ENCODE peak calls at places on chromosomes 16 and 17, in seven cellular contexts. P is body of pancreas, Y is thyroid gland, B is transverse colon, T is uterus, X is A549, E is breast epithelium. J is an unnamed sample.
A peak's percentile ranks its signal among the peaks of the same experiment; 100 is the strongest.

GRCh38 chr16:82344157-82344556 is 174.1 kb upstream of the MPHOSPH6 start:
- DNase-seq in P (peak; percentile 25), Y (no peak), B (no peak), T (no peak), X (no peak), E (no peak), J (no peak)

GRCh38 chr17:82020874-82021727 is 1.6 kb downstream of the CENPX start:
- DNase-seq in P (peak; percentile 81), Y (peak; percentile 82), B (peak; percentile 80), T (peak; percentile 67), X (peak; percentile 90), E (peak; percentile 71), J (no peak)

GRCh38 chr17:32158870-32159585 is 16.7 kb downstream of the RHOT1 start:
- DNase-seq in P (no peak), Y (peak; percentile 54), B (no peak), T (no peak), X (no peak), E (no peak), J (no peak)

GRCh38 chr16:49505556-49505955 is 132.0 kb downstream of the C16orf78 start:
- DNase-seq in P (no peak), Y (no peak), B (no peak), T (no peak), X (no peak), E (no peak), J (no peak)

GRCh38 chr17:15290605-15291004 is 25.5 kb upstream of the PMP22 start:
- DNase-seq in P (no peak), Y (no peak), B (no peak), T (no peak), X (no peak), E (no peak), J (no peak)

GRCh38 chr16:68985855-68986254 is 119.6 kb upstream of the HAS3 start:
- DNase-seq in P (no peak), Y (no peak), B (no peak), T (no peak), X (peak; percentile 28), E (peak; percentile 27), J (no peak)

GRCh38 chr17:34025179-34025551 is 229.9 kb upstream of the CCL2 start:
- DNase-seq in P (no peak), Y (no peak), B (peak; percentile 23), T (no peak), X (no peak), E (no peak), J (no peak)

GRCh38 chr17:56894859-56895455 is 18.9 kb downstream of the TRIM25 start:
- DNase-seq in P (no peak), Y (no peak), B (no peak), T (no peak), X (no peak), E (no peak), J (no peak)

GRCh38 chr17:66630379-66630778 is 204.5 kb upstream of the CACNG5 start:
- DNase-seq in P (no peak), Y (no peak), B (no peak), T (no peak), X (no peak), E (no peak), J (no peak)
- TF ChIP-seq POLR2A in P (no peak), Y (no peak), B (no peak), T (no peak), X (no peak), E (no peak), J (no peak)

DNA sequence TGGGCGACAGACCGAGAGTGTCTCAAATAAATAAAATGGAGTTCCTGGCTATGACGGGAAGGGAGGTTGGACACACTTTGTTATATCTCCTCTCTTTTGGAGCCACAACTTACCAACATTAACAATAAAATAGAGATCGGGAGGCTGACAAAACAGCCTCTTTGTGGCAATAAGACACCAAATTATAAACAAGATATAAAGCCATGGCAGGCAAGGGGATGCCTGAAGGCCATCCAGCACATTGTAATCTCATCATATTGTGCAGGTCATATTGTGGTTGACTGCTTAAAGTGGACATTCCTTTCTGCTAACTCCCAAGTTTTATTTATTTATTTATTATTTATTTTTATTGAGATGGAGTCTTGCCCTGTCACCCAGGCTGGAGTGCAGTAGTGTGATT is 59.9 kb upstream of the MGAT5B start:
- DNase-seq in P (no peak), Y (no peak), B (no peak), T (no peak), X (no peak), E (no peak), J (no peak)
- H3K4me1 ChIP-seq in P (no peaks in the 10 kb centered on the region), Y (no peaks in the 10 kb centered on the region), B (no peaks in the 10 kb centered on the region), T (no peaks in the 10 kb centered on the region), X (peaks cover 8% of the 10 kb centered on the region), E (no peaks in the 10 kb centered on the region), J (no peaks in the 10 kb centered on the region)

GRCh38 chr17:48933035-48933434 is 11.6 kb downstream of the SNF8 start:
- DNase-seq in P (no peak), Y (no peak), B (no peak), T (no peak), X (no peak), E (no peak), J (no peak)
- TF ChIP-seq POLR2A in P (no peak), Y (no peak), B (no peak), T (no peak), X (no peak), E (no peak), J (no peak)

GRCh38 chr17:72416054-72416691 is 295.4 kb downstream of the SOX9 start:
- DNase-seq in P (no peak), Y (no peak), B (no peak), T (no peak), X (no peak), E (peak; percentile 85), J (no peak)
- H3K4me1 ChIP-seq in P (peaks cover 30% of the 10 kb centered on the region), Y (peaks cover 4% of the 10 kb centered on the region), B (peaks cover 5% of the 10 kb centered on the region), T (no peaks in the 10 kb centered on the region), X (peaks cover 41% of the 10 kb centered on the region), E (no peaks in the 10 kb centered on the region), J (peaks cover 27% of the 10 kb centered on the region)

GRCh38 chr17:41773190-41773588 is 13.3 kb downstream of the JUP start:
- DNase-seq in P (peak; percentile 92), Y (peak; percentile 56), B (peak; percentile 93), T (peak; percentile 73), X (peak; percentile 90), E (peak; percentile 82), J (no peak)
- TF ChIP-seq POLR2A in P (no peak), Y (peak; percentile 24), B (peak; percentile 79), T (no peak), X (no peak), E (no peak), J (no peak)

DNA sequence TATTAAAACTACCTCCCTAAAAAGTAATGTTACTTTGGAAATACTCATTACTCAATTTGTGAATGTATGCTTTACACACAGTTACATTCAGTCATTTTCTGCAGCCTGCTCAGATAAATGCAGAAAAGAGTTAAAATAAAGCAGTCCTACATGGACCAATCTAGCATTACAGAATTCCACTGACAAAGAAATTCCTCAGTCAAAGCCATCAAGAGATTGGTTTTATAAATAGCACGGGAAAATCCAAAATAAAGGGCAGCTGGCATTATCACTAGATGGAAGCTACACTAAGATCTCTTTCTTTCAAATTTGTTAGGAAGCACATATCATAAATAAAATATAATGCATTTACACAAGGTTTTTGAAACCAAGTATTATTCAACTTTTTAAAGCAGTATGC is 58.3 kb downstream of the DUSP14 start:
- DNase-seq in P (no peak), Y (no peak), B (no peak), T (no peak), X (no peak), E (no peak), J (no peak)
- H3K4me1 ChIP-seq in P (peaks cover 5% of the 10 kb centered on the region), Y (peaks cover 7% of the 10 kb centered on the region), B (peaks cover 5% of the 10 kb centered on the region), T (no peaks in the 10 kb centered on the region), X (no peaks in the 10 kb centered on the region), E (no peaks in the 10 kb centered on the region), J (peaks cover 23% of the 10 kb centered on the region)

J was measured in suprapubic skin.